ENCODE peak calls at places on chromosomes 16 and 17, in six cellular contexts. E is Peyer's patch; W is CD4-positive, CD25-positive, alpha-beta regulatory T cell; C is ascending aorta; Y is cardiac muscle cell; K is heart right ventricle. Z is an unnamed sample. For H3K4me1, the result is how much of the 10 kb centered on the place peaks cover.

GRCh38 chr16:53773881-53774280 is 69.9 kb downstream of the FTO start:
- DNase-seq in E (no peak), W (no peak), C (no peak), Y (no peak), K (no peak), Z (no peak)

GRCh38 chr17:79246226-79246794 is 171.7 kb downstream of the ENGASE start:
- DNase-seq in E (no peak), W (no peak), C (no peak), Y (peak), K (no peak), Z (no peak)

GRCh38 chr16:54027126-54027922 is 259.3 kb downstream of the IRX3 start:
- DNase-seq in E (no peak), W (no peak), C (no peak), Y (no peak), K (no peak), Z (no peak)

GRCh38 chr16:88773812-88774291 is 11.2 kb downstream of the PIEZO1 start:
- DNase-seq in E (no peak), W (no peak), C (no peak), Y (peak), K (peak), Z (peak)

GRCh38 chr17:59779521-59779920 is 72.1 kb downstream of the VMP1 start:
- DNase-seq in E (no peak), W (no peak), C (no peak), Y (no peak), K (no peak), Z (no peak)

GRCh38 chr16:13519871-13520270 is 400.1 kb upstream of the ERCC4 start:
- DNase-seq in E (no peak), W (no peak), C (no peak), Y (no peak), K (no peak), Z (no peak)

GRCh38 chr16:62261760-62262159 is 225.5 kb upstream of the CDH8 start:
- DNase-seq in E (no peak), W (no peak), C (no peak), Y (no peak), K (no peak), Z (no peak)

GRCh38 chr17:54992797-54993639 is 24.5 kb downstream of the STXBP4 start:
- DNase-seq in E (no peak), W (no peak), C (no peak), Y (peak), K (no peak), Z (peak)

GRCh38 chr17:77885678-77886386 is 72.7 kb upstream of the TNRC6C start:
- DNase-seq in E (no peak), W (no peak), C (no peak), Y (no peak), K (no peak), Z (no peak)

GRCh38 chr17:30819941-30820705 is 4.4 kb downstream of the CRLF3 start:
- DNase-seq in E (peak), W (no peak), C (no peak), Y (no peak), K (no peak), Z (no peak)
- H3K4me1 ChIP-seq in E (under half), W (half or more), C (under half), Y (under half), K (under half), Z (half or more)

GRCh38 chr16:3087836-3088235 is 11.3 kb downstream of the ZSCAN10 start:
- DNase-seq in E (no peak), W (no peak), C (no peak), Y (no peak), K (peak), Z (no peak)

GRCh38 chr16:3084969-3085670 is 14.0 kb downstream of the ZSCAN10 start:
- DNase-seq in E (no peak), W (no peak), C (no peak), Y (no peak), K (no peak), Z (no peak)

GRCh38 chr16:3087243-3087791 is 11.8 kb downstream of the ZSCAN10 start:
- DNase-seq in E (no peak), W (no peak), C (no peak), Y (peak), K (peak), Z (no peak)

GRCh38 chr16:3085868-3086595 is 13.1 kb downstream of the ZSCAN10 start:
- DNase-seq in E (no peak), W (no peak), C (no peak), Y (no peak), K (no peak), Z (no peak)

DNA sequence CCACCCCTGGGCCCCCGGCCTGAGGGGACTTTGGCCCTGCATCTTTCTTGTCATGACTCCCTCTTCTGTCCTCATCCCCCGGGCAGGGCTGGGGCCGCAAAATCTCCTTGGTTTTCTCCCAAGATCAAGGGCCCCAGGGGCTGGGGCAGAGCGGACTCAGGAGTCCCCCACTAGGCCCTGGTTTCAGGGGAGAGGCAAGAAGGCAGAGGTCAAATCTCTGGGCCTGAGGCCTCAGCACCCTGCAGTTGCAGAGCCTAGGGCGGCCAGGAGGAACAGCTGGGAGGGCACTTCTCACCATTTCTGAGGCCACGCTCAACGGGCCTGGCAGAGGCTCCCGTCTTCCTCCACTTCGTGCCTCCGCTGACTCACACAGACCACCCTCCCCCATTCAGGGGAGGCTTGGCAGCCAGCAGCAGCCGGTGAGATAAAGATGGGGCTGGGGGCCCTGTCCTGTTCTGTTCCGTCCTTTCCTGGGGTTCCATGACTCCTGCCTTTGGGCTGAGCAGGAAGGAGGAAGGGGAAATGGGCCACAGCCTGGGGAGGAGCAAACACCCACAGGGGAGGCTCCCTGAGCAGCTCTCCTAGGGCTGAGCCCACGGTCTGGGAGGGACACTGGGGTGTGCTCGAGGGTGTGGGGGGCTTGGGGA is 12.4 kb downstream of the ZSCAN10 start:
- DNase-seq in E (peak), W (no peak), C (no peak), Y (no peak), K (no peak), Z (no peak)
- H3K27ac ChIP-seq in E (no peak), W (peak), C (no peak), Y (no peak), K (peak), Z (peak)

DNA sequence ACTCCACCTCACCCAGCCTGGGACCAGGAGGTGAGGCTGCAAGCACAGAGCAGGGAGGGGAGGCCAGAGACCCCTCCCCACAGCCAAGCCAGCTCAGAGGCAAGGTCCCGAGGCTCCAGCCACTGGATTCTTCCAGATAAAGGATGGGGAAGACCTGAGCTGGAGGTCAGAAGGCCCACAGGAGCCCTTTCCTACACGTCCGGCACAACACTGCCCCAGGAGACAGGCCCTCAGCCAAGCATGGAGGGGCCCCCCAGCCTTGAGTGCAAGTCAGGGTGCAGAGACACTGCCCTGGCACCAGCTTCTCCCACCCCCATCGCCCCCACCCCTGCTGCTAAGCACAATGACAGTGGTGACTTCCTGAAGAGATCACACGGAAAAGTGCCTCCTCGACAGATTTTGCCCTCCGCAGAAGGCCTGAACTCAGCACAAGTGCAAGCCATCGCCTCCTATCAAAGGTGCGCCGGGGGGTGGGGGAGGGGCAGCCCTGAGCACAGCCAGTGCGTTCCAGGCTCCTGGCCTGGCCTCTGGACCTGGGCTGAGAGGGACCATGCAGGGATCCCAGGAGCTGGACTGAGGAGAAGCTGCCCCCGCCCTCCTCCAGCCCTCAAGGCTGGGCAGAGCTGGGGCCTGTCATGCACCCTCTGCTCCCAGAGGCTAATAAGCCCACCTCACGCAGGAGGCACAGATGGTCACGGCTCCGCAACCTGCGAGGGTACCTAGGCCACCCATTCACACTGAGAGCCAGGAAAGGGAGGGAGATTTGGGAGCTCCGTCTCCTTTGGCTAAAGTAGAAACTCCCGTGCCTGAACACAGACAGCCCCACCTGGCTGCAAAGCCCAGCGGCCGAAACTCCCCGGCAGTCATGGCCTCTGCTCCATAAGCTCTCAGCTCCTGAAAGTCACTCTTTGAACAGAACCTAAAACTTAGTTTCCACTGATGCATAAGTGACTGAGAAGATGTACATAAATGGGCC is 2.7 kb downstream of the MAFG start:
- DNase-seq in E (peak), W (no peak), C (no peak), Y (peak), K (no peak), Z (no peak)
- H3K4me3 ChIP-seq in E (no peak), W (no peak), C (no peak), Y (no peak), K (no peak), Z (no peak)

DNA sequence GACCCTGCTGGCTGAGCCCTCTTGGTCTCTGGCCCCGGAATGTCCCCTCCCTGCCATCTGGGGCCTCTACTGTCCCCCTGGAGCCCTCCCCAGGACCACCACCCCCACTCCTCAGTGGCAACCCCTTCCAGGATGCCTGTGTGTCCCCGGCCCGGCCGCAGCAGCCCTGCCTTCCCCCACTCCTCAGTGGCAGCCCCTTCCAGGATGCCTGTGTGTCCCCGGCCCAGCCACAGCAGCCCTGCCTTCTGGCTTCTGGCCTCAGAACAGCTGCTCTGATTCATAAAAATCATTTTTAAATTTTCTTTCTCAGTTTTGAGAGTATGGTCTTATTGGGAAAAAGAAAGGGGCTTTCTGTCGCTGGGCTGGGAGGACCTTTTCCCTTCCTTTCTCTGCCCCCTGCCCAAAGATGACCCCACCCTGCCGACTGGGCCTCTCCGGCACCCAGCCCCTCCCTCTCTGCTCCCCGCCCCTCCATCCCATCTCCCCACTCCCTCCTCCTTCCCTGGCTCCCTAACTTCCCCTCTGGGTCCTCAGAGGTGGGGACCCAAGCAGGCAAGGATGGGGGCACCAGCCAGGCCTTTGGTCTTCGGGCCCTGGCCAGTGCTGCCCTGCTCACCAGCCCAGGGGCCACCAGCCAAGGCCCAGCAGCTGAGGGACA is 40.5 kb downstream of the BAHCC1 start:
- DNase-seq in E (no peak), W (no peak), C (no peak), Y (no peak), K (no peak), Z (no peak)
- H3K4me1 ChIP-seq in E (under half), W (under half), C (under half), Y (under half), K (half or more), Z (under half)

GRCh38 chr17:1179635-1180433 is at the start of gene ABR:
- DNase-seq in E (peak), W (peak), C (peak), Y (peak), K (peak), Z (peak)

GRCh38 chr17:1179112-1179634 is 608 bp downstream of the ABR start:
- DNase-seq in E (no peak), W (no peak), C (no peak), Y (no peak), K (no peak), Z (no peak)

GRCh38 chr17:1180434-1180742 is 607 bp upstream of the ABR start:
- DNase-seq in E (no peak), W (no peak), C (no peak), Y (no peak), K (no peak), Z (no peak)

GRCh38 chr17:1174490-1174889 is 5.3 kb downstream of the ABR start:
- DNase-seq in E (no peak), W (no peak), C (no peak), Y (no peak), K (no peak), Z (no peak)

DNA sequence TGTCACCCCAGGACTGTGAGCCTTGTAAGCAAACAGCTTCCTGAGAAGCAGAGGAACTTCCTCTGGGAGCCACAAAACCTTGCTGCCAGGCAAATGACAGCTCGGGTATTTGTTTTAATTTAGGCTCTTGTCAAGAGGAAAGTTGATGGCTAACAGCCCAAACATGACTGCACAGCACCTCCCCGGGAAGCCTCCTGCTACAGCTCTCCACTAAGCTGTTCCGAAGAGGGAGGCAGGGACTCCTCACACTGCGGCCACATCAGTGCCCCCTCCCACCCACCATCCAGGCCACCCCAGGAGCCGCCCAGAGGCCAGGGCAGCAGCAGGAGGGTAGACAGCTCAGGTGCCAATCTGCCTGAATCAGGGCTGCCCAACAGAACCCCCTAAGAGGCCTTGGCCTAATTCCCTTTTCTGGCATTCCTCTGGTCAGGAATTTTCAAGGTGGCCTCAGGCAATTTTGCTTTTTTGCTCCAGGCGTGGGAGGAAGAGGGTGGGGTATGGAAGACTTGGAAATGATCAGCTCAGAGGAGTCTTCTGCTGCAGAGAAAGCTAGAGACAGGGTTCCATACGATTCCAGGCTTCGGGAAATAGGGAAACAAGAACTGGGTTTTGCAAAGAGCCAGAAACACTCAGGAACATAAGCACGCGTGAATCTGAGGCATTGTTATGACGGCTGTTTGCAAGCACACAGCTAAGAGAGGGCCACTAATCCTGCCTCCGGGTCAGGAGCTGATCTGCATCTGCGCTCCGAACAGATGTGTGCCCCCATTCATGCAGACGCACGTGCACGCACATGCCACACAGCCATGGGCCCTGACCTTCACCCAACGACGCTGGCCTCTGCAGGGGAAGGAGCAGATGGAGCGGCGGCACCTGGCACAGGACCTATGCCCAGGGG is 2.4 kb downstream of the ABR start:
- DNase-seq in E (no peak), W (no peak), C (no peak), Y (peak), K (no peak), Z (no peak)
- H3K27ac ChIP-seq in E (no peak), W (no peak), C (peak), Y (no peak), K (peak), Z (no peak)

GRCh38 chr16:75250089-75250808 is 1.2 kb downstream of the BCAR1 start:
- DNase-seq in E (peak), W (no peak), C (peak), Y (no peak), K (peak), Z (no peak)

GRCh38 chr16:75248142-75248535 is 3.3 kb downstream of the BCAR1 start:
- DNase-seq in E (no peak), W (no peak), C (no peak), Y (no peak), K (peak), Z (no peak)

GRCh38 chr16:75248536-75249380 is 2.7 kb downstream of the BCAR1 start:
- DNase-seq in E (no peak), W (no peak), C (no peak), Y (no peak), K (no peak), Z (no peak)

GRCh38 chr16:75250809-75251279 is 580 bp downstream of the BCAR1 start:
- DNase-seq in E (peak), W (no peak), C (peak), Y (peak), K (peak), Z (no peak)

GRCh38 chr16:75249441-75249840 is 2.0 kb downstream of the BCAR1 start:
- DNase-seq in E (no peak), W (no peak), C (no peak), Y (no peak), K (no peak), Z (no peak)
- H3K4me3 ChIP-seq in E (peak), W (no peak), C (peak), Y (no peak), K (peak), Z (no peak)

GRCh38 chr16:11570796-11571195 is 15.9 kb downstream of the LITAF start:
- DNase-seq in E (no peak), W (no peak), C (no peak), Y (no peak), K (no peak), Z (no peak)
- H3K4me1 ChIP-seq in E (under half), W (under half), C (under half), Y (under half), K (under half), Z (half or more)

DNA sequence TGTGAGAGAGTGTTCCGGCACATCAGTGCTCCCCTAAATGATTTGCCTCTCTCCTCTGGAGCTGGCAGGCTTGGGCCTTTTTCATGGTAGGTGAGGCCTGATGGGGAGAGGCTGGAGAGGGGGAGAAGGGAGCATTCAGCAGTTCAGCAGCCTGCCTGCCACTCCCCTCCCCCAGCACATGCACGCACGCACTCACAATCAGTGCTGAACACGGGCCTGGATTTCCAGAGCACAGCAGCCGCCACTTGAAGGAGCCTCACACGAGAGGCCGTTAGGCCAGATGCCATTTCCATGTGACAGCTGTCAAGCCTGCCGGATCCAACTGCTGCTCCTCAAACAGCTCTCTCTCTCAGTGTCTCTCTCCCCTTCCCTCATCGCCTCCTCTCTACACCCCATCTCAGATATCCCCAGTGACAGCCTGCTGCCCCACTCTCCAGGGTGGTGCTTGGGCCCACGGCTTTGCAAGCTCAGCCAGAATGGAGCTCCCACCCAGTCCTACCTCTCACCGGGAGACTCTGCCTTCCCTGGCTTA is 226.4 kb downstream of the CCDC182 start:
- DNase-seq in E (no peak), W (no peak), C (no peak), Y (peak), K (peak), Z (no peak)
- H3K27ac ChIP-seq in E (no peak), W (no peak), C (no peak), Y (peak), K (no peak), Z (no peak)

GRCh38 chr17:50272246-50272645 is 2.0 kb upstream of the TMEM92 start:
- DNase-seq in E (peak), W (no peak), C (no peak), Y (no peak), K (no peak), Z (no peak)
- H3K4me3 ChIP-seq in E (no peak), W (no peak), C (peak), Y (no peak), K (no peak), Z (no peak)

Z was measured in CD4-positive, alpha-beta memory T cell.